ENCODE peak calls at places on chromosomes 4 and X, in ten cellular contexts. X, T, P, B, Q, U, S, Y, E and N are unnamed samples.
A peak's percentile ranks its signal among the peaks of the same experiment; 100 is the strongest.

GRCh38 chr4:124427095-124427767 is 285.3 kb downstream of the ANKRD50 start:
- DNase-seq in E (no peak), P (no peak), X (peak; percentile 76), Y (no peak), Q (no peak), S (no peak), T (no peak), U (peak; percentile 51), B (no peak), N (no peak)

GRCh38 chrX:79366888-79367749 is at the start of gene ITM2A:
- DNase-seq in U (peak; percentile 34), X (peak; percentile 28), Y (peak; percentile 46), S (peak; percentile 44), B (peak; percentile 45), Q (peak; percentile 32), P (no peak), E (peak; percentile 45), T (peak; percentile 51), N (peak; percentile 34)

GRCh38 chrX:2502120-2502667 is 1.4 kb upstream of the DHRSX start:
- DNase-seq in T (no peak), E (no peak), P (no peak), Y (no peak), Q (no peak), B (no peak), U (no peak), X (no peak), S (no peak), N (peak; percentile 32)

GRCh38 chr4:75940692-75941253 is at the start of gene NAAA:
- DNase-seq in Y (peak; percentile 86), U (peak; percentile 93), X (peak; percentile 77), S (peak; percentile 78), Q (peak; percentile 81), E (peak; percentile 79), P (peak; percentile 83), B (peak; percentile 72), T (peak; percentile 88), N (peak; percentile 90)

GRCh38 chr4:51836531-51836930 is 6.4 kb upstream of the DCUN1D4 start:
- DNase-seq in P (peak; percentile 30), Q (no peak), S (no peak), T (no peak), X (no peak), U (no peak), Y (no peak), B (no peak), E (no peak), N (no peak)

GRCh38 chrX:101655540-101655939 is 4.1 kb downstream of the ARMCX2 start:
- DNase-seq in U (no peak), S (no peak), B (no peak), P (no peak), Q (no peak), X (no peak), T (no peak), Y (no peak), E (no peak), N (no peak)

GRCh38 chr4:37981844-37982720 is 21.9 kb downstream of the PTTG2 start:
- DNase-seq in T (no peak), B (no peak), P (no peak), E (no peak), S (no peak), Y (no peak), Q (no peak), X (no peak), U (no peak), N (no peak)

GRCh38 chr4:145488310-145488709 is 6.7 kb downstream of the SMAD1 start:
- DNase-seq in U (no peak), S (no peak), Q (no peak), B (no peak), X (no peak), E (no peak), P (no peak), T (no peak), Y (no peak), N (no peak)

GRCh38 chrX:53595266-53595810 is 91.2 kb downstream of the HUWE1 start:
- DNase-seq in U (no peak), S (no peak), Y (no peak), P (no peak), E (no peak), T (no peak), B (no peak), X (no peak), Q (no peak), N (no peak)

GRCh38 chrX:53599781-53600396 is 86.6 kb downstream of the HUWE1 start:
- DNase-seq in T (no peak), S (no peak), E (no peak), P (no peak), Y (no peak), Q (no peak), X (no peak), B (no peak), U (no peak), N (no peak)

GRCh38 chrX:53598169-53598568 is 88.3 kb downstream of the HUWE1 start:
- DNase-seq in Q (no peak), Y (no peak), P (no peak), U (no peak), B (no peak), T (no peak), S (no peak), X (no peak), E (no peak), N (no peak)

DNA sequence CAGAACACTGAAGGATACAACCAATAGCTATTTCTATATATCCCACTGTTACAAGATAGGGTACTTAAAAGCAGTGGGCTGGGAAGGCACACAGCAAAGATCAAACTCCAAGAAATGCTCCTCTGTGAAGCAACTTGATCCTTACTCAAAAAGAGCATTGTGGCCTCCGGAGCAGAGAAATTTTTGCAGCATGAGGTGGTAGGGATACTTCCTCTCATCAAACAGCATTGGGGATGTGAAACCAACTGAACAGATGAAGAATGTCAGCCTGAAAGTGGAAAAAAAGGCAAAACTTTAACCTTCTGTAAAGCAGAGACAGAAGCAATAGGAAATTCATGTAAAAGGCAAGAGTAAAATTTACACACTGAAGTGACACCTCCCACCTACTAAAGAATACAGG is 92.2 kb downstream of the HUWE1 start:
- DNase-seq in E (no peak), Y (no peak), P (peak; percentile 44), B (no peak), U (no peak), X (no peak), T (no peak), S (no peak), Q (no peak), N (no peak)
- H3K36me3 ChIP-seq in E (peaks cover 82% of the 10 kb centered on the region), Y (peaks cover 95% of the 10 kb centered on the region), P (peaks cover 81% of the 10 kb centered on the region), B (peaks cover 63% of the 10 kb centered on the region), U (no peaks in the 10 kb centered on the region), X (peaks cover 80% of the 10 kb centered on the region), T (no peaks in the 10 kb centered on the region), S (peaks cover 47% of the 10 kb centered on the region), Q (peaks cover 47% of the 10 kb centered on the region), N (peaks cover 77% of the 10 kb centered on the region)

GRCh38 chr4:94650690-94651089 is 107.1 kb upstream of the BMPR1B start:
- DNase-seq in B (no peak), E (no peak), Y (no peak), Q (peak; percentile 17), P (no peak), S (no peak), U (no peak), X (no peak), T (no peak), N (no peak)

GRCh38 chr4:94654714-94655113 is 103.0 kb upstream of the BMPR1B start:
- DNase-seq in U (no peak), E (no peak), X (no peak), T (no peak), S (no peak), Y (no peak), P (no peak), B (no peak), Q (no peak), N (no peak)

GRCh38 chr4:94650129-94650495 is 107.6 kb upstream of the BMPR1B start:
- DNase-seq in P (no peak), S (no peak), Y (no peak), B (no peak), E (no peak), T (no peak), U (no peak), X (no peak), Q (no peak), N (no peak)

GRCh38 chr4:94653984-94654609 is 103.7 kb upstream of the BMPR1B start:
- DNase-seq in S (no peak), Q (no peak), T (no peak), P (no peak), B (no peak), Y (no peak), X (no peak), E (no peak), U (no peak), N (no peak)

GRCh38 chr4:94653095-94653649 is 104.6 kb upstream of the BMPR1B start:
- DNase-seq in E (no peak), B (no peak), P (no peak), U (no peak), T (no peak), X (no peak), S (no peak), Q (no peak), Y (no peak), N (no peak)
- H3K4me1 ChIP-seq in E (no peaks in the 10 kb centered on the region), B (no peaks in the 10 kb centered on the region), P (no peaks in the 10 kb centered on the region), U (peaks cover 26% of the 10 kb centered on the region), T (no peaks in the 10 kb centered on the region), X (peaks cover 16% of the 10 kb centered on the region), S (no peaks in the 10 kb centered on the region), Q (peaks cover 34% of the 10 kb centered on the region), Y (peaks cover 14% of the 10 kb centered on the region), N (no peaks in the 10 kb centered on the region)

DNA sequence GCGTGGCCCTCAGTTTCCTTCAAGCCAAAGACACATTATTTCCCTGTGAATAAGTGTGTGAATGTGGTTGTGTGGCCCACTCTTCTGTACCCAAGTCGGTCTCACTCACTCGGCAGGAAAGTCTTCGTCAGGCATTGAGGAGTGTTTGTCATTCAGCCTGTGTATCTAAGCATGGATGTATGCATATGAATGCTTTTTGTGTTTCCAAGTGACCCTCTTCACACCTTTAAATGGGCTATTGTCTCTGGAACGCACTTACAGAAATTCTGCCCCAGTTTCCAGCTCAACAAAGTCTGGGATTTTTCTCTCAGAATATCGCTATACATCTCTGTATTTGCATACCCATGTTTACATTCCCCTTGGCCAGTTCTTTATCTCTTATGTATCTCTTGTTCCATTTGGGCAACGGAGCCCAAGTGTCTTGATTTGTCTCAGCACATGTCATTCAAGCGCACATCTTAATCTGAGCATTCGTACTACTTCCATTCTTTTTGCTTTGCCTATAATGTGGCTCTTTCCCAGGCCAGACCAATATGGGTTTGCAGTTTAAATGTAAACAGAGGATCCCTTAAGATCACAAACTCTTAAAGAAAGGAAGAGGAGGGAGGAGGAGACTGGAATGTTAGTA is 4.8 kb downstream of the BCOR start:
- DNase-seq in B (no peak), P (peak; percentile 30), Y (no peak), E (no peak), T (no peak), U (no peak), S (no peak), Q (no peak), X (no peak), N (no peak)
- H3K4me3 ChIP-seq in B (no peak overlapping the region), P (no peak overlapping the region), Y (no peak overlapping the region), E (no peak overlapping the region), T (no peak overlapping the region), U (no peak overlapping the region), S (no peak overlapping the region), Q (no peak overlapping the region), X (no peak overlapping the region), N (no peak overlapping the region)

DNA sequence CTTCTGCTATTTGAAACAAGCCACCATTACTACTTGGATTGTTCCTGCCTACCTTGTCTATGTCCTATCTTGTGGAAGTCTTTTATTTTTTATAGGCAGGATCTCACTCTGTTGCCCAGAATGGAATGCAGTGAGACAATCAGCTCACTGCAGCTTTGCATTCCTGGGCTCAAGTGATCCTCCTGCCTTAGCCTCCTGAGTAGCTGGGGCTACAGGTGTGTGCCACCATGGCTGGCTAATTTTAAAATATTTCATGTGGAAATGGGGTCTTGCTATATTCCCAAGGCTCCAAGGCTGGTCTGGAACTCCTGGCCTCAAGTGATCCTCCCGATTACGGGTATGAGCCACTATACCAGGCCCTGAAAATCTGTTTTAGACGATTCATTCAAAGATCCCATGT is 7.6 kb downstream of the RPS3A start:
- DNase-seq in P (no peak), X (no peak), Y (no peak), S (no peak), B (no peak), U (no peak), T (no peak), E (no peak), Q (no peak), N (no peak)
- H3K36me3 ChIP-seq in P (peaks cover 68% of the 10 kb centered on the region), X (peaks cover 71% of the 10 kb centered on the region), Y (peaks cover 70% of the 10 kb centered on the region), S (peaks cover 28% of the 10 kb centered on the region), B (peaks cover 46% of the 10 kb centered on the region), U (no peaks in the 10 kb centered on the region), T (no peaks in the 10 kb centered on the region), E (peaks cover 72% of the 10 kb centered on the region), Q (peaks cover 31% of the 10 kb centered on the region), N (no peaks in the 10 kb centered on the region)